ENCODE peak calls at places on chromosome 7, in eight cellular contexts. Z is uterus, P is Peyer's patch, X is spleen, H is upper lobe of left lung, R is transverse colon, D is IMR-90, B is gastrocnemius medialis. C is an unnamed sample.

GRCh38 chr7:85023066-85023687 is 163.7 kb downstream of the SEMA3D start:
- DNase-seq in Z (no peak), P (no peak), X (no peak), H (no peak), R (no peak), D (peak), B (no peak), C (no peak)

GRCh38 chr7:83819911-83820310 is 171.0 kb upstream of the SEMA3E start:
- DNase-seq in Z (no peak), P (no peak), X (no peak), H (no peak), R (no peak), D (no peak), B (no peak), C (no peak)

GRCh38 chr7:36393826-36394225 is 4.2 kb downstream of the ANLN start:
- DNase-seq in Z (no peak), P (no peak), X (no peak), H (no peak), R (no peak), D (no peak), B (no peak), C (no peak)

GRCh38 chr7:11251436-11251835 is 277.8 kb downstream of the PHF14 start:
- DNase-seq in Z (no peak), P (no peak), X (no peak), H (no peak), R (no peak), D (no peak), B (no peak), C (no peak)

GRCh38 chr7:94696981-94697670 is 41.2 kb upstream of the SGCE start:
- DNase-seq in Z (peak), P (no peak), X (no peak), H (peak), R (peak), D (peak), B (peak), C (peak)

GRCh38 chr7:39624202-39624807 is 933 bp downstream of the RALA start:
- DNase-seq in Z (no peak), P (no peak), X (no peak), H (peak), R (no peak), D (no peak), B (no peak), C (no peak)

GRCh38 chr7:37031571-37032257 is 307.4 kb upstream of the AOAH start:
- DNase-seq in Z (peak), P (peak), X (no peak), H (peak), R (peak), D (peak), B (peak), C (peak)

GRCh38 chr7:113636727-113637421 is 281.9 kb downstream of the PPP1R3A start:
- DNase-seq in Z (no peak), P (no peak), X (no peak), H (no peak), R (no peak), D (peak), B (no peak), C (no peak)

GRCh38 chr7:158353606-158354570 is 233.7 kb downstream of the PTPRN2 start:
- DNase-seq in Z (no peak), P (no peak), X (peak), H (peak), R (peak), D (no peak), B (no peak), C (no peak)

GRCh38 chr7:13067036-13067435 is 379.6 kb downstream of the ARL4A start:
- DNase-seq in Z (no peak), P (no peak), X (no peak), H (no peak), R (no peak), D (no peak), B (no peak), C (no peak)

GRCh38 chr7:138864667-138865066 is 66.7 kb upstream of the ATP6V0A4 start:
- DNase-seq in Z (no peak), P (no peak), X (no peak), H (no peak), R (no peak), D (peak), B (no peak), C (no peak)

GRCh38 chr7:82163586-82163985 is 280.0 kb downstream of the CACNA2D1 start:
- DNase-seq in Z (no peak), P (no peak), X (no peak), H (no peak), R (no peak), D (no peak), B (peak), C (no peak)

GRCh38 chr7:101681170-101682007 is 52.3 kb upstream of the MYL10 start:
- DNase-seq in Z (peak), P (no peak), X (no peak), H (no peak), R (no peak), D (peak), B (peak), C (peak)

GRCh38 chr7:21104124-21104500 is 317.4 kb upstream of the SP8 start:
- DNase-seq in Z (no peak), P (no peak), X (no peak), H (no peak), R (peak), D (no peak), B (no peak), C (no peak)

GRCh38 chr7:90239050-90239449 is 5.9 kb upstream of the CFAP69 start:
- DNase-seq in Z (no peak), P (no peak), X (no peak), H (no peak), R (no peak), D (no peak), B (no peak), C (no peak)

GRCh38 chr7:116399808-116400207 is 99.7 kb upstream of the CAV2 start:
- DNase-seq in Z (no peak), P (no peak), X (no peak), H (no peak), R (no peak), D (peak), B (no peak), C (no peak)

GRCh38 chr7:40746841-40747556 is 612.2 kb downstream of the SUGCT start:
- DNase-seq in Z (no peak), P (no peak), X (no peak), H (no peak), R (no peak), D (peak), B (no peak), C (no peak)

GRCh38 chr7:27148031-27148775 is 629 bp upstream of the HOXA6 start:
- DNase-seq in Z (peak), P (no peak), X (peak), H (no peak), R (peak), D (no peak), B (no peak), C (no peak)

GRCh38 chr7:14821757-14822480 is 80.6 kb downstream of the DGKB start:
- DNase-seq in Z (no peak), P (no peak), X (no peak), H (no peak), R (no peak), D (peak), B (no peak), C (no peak)

GRCh38 chr7:6590645-6591110 is 857 bp downstream of the INTS15 start:
- DNase-seq in Z (no peak), P (no peak), X (no peak), H (peak), R (no peak), D (no peak), B (no peak), C (no peak)

GRCh38 chr7:106568680-106569499 is 92.1 kb downstream of the CCDC71L start:
- DNase-seq in Z (no peak), P (no peak), X (no peak), H (peak), R (no peak), D (peak), B (no peak), C (no peak)

GRCh38 chr7:35729061-35729783 is 34.3 kb upstream of the HERPUD2 start:
- DNase-seq in Z (no peak), P (peak), X (peak), H (peak), R (peak), D (no peak), B (no peak), C (no peak)

GRCh38 chr7:94561841-94562514 is 52.4 kb downstream of the CASD1 start:
- DNase-seq in Z (no peak), P (no peak), X (no peak), H (no peak), R (no peak), D (peak), B (no peak), C (no peak)

GRCh38 chr7:143408686-143409551 is at the start of gene EPHA1:
- DNase-seq in Z (no peak), P (peak), X (no peak), H (peak), R (peak), D (no peak), B (no peak), C (peak)

GRCh38 chr7:73864981-73865711 is 4.2 kb downstream of the TMEM270 start:
- DNase-seq in Z (no peak), P (no peak), X (no peak), H (no peak), R (no peak), D (no peak), B (no peak), C (no peak)

GRCh38 chr7:24843821-24844449 is 86.7 kb upstream of the GSDME start:
- DNase-seq in Z (no peak), P (no peak), X (no peak), H (no peak), R (no peak), D (no peak), B (no peak), C (no peak)

GRCh38 chr7:51961804-51962203 is 645.2 kb upstream of the COBL start:
- DNase-seq in Z (no peak), P (no peak), X (no peak), H (no peak), R (no peak), D (no peak), B (no peak), C (no peak)

GRCh38 chr7:123355576-123356195 is 155.9 kb upstream of the SLC13A1 start:
- DNase-seq in Z (no peak), P (no peak), X (no peak), H (no peak), R (no peak), D (no peak), B (no peak), C (no peak)

GRCh38 chr7:57415326-57415725 is 34.7 kb upstream of the ZNF716 start:
- DNase-seq in Z (no peak), P (no peak), X (peak), H (no peak), R (no peak), D (no peak), B (no peak), C (no peak)

GRCh38 chr7:114273218-114273617 is 141.4 kb upstream of the FOXP2 start:
- DNase-seq in Z (no peak), P (no peak), X (no peak), H (no peak), R (no peak), D (no peak), B (no peak), C (no peak)

GRCh38 chr7:139994356-139994755 is 68.4 kb downstream of the PARP12 start:
- DNase-seq in Z (no peak), P (no peak), X (no peak), H (no peak), R (no peak), D (no peak), B (no peak), C (no peak)

GRCh38 chr7:100082978-100083377 is 1.5 kb upstream of the ZNF3 start:
- DNase-seq in Z (no peak), P (no peak), X (no peak), H (no peak), R (no peak), D (no peak), B (no peak), C (no peak)

GRCh38 chr7:100080895-100081534 is 508 bp downstream of the ZNF3 start:
- DNase-seq in Z (no peak), P (no peak), X (peak), H (no peak), R (no peak), D (peak), B (no peak), C (no peak)

GRCh38 chr7:100085515-100085914 is 3.3 kb upstream of the COPS6 start:
- DNase-seq in Z (no peak), P (no peak), X (no peak), H (no peak), R (no peak), D (no peak), B (no peak), C (no peak)

GRCh38 chr7:100079024-100079560 is 2.4 kb downstream of the ZNF3 start:
- DNase-seq in Z (no peak), P (no peak), X (no peak), H (no peak), R (peak), D (no peak), B (no peak), C (no peak)

DNA sequence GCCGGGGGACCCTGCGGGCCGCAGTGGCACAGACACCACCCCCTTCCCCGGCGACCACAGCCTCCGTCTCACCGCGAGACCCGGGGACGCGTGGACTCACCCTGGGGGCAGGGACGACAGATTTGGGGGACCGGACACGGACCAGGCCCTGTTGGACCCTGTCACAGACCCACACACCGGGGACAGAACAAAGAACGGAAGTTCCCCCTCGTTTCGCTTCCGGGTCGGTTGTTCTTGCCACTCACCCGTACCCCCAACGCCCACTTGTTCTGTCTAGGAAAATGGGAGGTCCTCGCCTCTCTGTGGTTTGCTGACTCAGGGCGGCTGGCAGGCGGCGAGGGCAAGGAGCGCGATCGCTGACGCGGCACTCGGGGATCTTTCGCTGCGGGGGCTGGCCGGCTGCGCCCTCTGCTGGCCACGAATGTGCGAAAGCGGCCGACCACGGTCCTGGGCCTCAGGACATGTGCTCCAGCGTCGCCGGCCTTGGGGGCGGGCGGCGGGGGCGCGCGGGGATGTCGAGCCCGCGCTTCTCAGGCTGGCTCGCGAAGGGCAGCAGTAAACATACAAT is at the start of gene ZNF3:
- DNase-seq in Z (peak), P (peak), X (peak), H (peak), R (peak), D (peak), B (peak), C (peak)
- TF ChIP-seq POLR2A in Z (peak), P (peak), X (no peak), H (peak), R (peak), D (peak), B (peak), C (peak)

GRCh38 chr7:96927131-96927530 is 78.2 kb upstream of the DLX6 start:
- DNase-seq in Z (no peak), P (no peak), X (no peak), H (no peak), R (no peak), D (no peak), B (no peak), C (no peak)

GRCh38 chr7:96933067-96933645 is 72.2 kb upstream of the DLX6 start:
- DNase-seq in Z (no peak), P (no peak), X (no peak), H (no peak), R (no peak), D (no peak), B (no peak), C (no peak)

GRCh38 chr7:96931891-96932290 is 73.5 kb upstream of the DLX6 start:
- DNase-seq in Z (no peak), P (no peak), X (no peak), H (no peak), R (no peak), D (no peak), B (no peak), C (no peak)

DNA sequence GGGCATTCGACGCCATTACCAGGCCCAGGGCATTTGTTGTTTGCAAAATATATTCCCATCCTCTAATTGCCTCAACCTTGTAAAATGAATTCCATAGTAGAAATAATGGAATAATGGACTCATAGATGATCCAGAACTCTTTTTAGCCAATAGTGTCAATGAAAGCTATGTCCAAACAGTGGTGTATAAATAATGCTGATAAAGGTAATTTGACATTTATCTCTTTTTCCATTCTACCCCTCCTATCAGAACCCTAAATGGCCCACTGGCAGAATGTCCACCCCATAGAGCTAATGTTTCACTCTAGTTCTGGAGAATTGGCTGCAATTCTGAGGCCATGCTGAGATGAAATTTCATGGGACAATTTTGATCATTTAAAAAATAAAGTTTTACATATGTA is 76.4 kb upstream of the DLX6 start:
- DNase-seq in Z (no peak), P (no peak), X (no peak), H (no peak), R (no peak), D (no peak), B (no peak), C (no peak)
- TF ChIP-seq POLR2A in Z (no peak), P (no peak), X (no peak), H (no peak), R (no peak), D (no peak), B (no peak), C (no peak)

GRCh38 chr7:28411876-28412662 is at the start of gene CREB5:
- DNase-seq in Z (no peak), P (no peak), X (no peak), H (no peak), R (no peak), D (peak), B (no peak), C (peak)
- TF ChIP-seq POLR2A in Z (no peak), P (no peak), X (no peak), H (no peak), R (no peak), D (peak), B (no peak), C (no peak)

GRCh38 chr7:70597071-70597470 is 534.9 kb upstream of the GALNT17 start:
- DNase-seq in Z (no peak), P (no peak), X (no peak), H (no peak), R (no peak), D (no peak), B (no peak), C (no peak)
- TF ChIP-seq POLR2A in Z (no peak), P (no peak), X (no peak), H (no peak), R (no peak), D (no peak), B (no peak), C (no peak)

GRCh38 chr7:64562246-64562620 is 638 bp downstream of the ZNF680 start:
- DNase-seq in Z (no peak), P (no peak), X (no peak), H (no peak), R (no peak), D (no peak), B (no peak), C (no peak)

GRCh38 chr7:64559206-64559605 is 3.7 kb downstream of the ZNF680 start:
- DNase-seq in Z (no peak), P (no peak), X (no peak), H (no peak), R (no peak), D (no peak), B (no peak), C (no peak)

GRCh38 chr7:64558323-64558705 is 4.6 kb downstream of the ZNF680 start:
- DNase-seq in Z (no peak), P (no peak), X (no peak), H (no peak), R (no peak), D (no peak), B (no peak), C (no peak)

GRCh38 chr7:64558781-64559180 is 4.1 kb downstream of the ZNF680 start:
- DNase-seq in Z (no peak), P (no peak), X (no peak), H (no peak), R (no peak), D (no peak), B (no peak), C (no peak)

DNA sequence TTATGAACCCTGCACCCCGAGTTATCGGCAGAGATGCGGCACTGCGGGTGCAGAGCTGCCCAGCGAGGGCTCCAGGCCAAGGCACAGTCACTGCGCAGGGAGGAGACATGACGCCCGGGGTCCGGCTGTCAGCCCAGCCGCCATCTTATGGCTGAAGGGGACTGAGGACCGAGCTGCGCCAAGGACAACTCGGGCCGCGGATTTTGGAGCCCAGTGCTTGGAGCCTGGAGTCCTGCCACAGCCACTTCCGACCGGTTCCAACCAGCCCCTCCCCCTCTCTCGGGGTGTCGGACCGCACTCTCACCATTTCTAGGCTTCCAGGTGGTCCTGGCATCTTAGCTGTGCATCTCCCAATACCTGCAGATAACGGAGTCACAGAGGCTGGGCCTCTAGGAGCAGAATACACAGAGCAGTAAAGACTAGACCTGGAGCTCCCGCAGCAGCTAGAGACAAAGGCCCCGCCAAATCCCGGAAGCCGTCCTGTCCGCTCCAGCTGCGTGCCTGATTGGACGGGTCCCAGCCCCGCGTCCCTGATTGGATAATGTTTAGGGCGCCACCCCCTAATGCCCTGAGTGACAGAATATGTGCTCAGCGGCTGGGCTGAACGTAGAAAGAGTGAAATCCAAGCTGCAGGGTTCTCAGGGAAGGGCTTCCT is at the start of gene ZNF680:
- DNase-seq in Z (peak), P (peak), X (peak), H (peak), R (peak), D (peak), B (peak), C (peak)
- TF ChIP-seq POLR2A in Z (peak), P (peak), X (no peak), H (peak), R (peak), D (peak), B (peak), C (peak)

GRCh38 chr7:149239345-149240143 is at the start of gene ZNF212:
- DNase-seq in Z (peak), P (peak), X (peak), H (peak), R (peak), D (peak), B (peak), C (peak)
- TF ChIP-seq POLR2A in Z (peak), P (no peak), X (no peak), H (no peak), R (peak), D (peak), B (peak), C (peak)

GRCh38 chr7:121395961-121396757 is at the start of gene FAM3C:
- DNase-seq in Z (peak), P (peak), X (peak), H (peak), R (peak), D (peak), B (peak), C (peak)
- TF ChIP-seq POLR2A in Z (peak), P (peak), X (peak), H (peak), R (peak), D (peak), B (peak), C (no peak)